ENCODE peak calls at places on chromosomes 4 and X, in nine cellular contexts. J, C, B, V, K, R, A, O and T are unnamed samples.

GRCh38 chr4:153222162-153222789 is 18.0 kb downstream of the TRIM2 start:
- DNase-seq in B (peak; percentile 34), C (peak; percentile 64), K (no peak), V (peak; percentile 66), R (peak; percentile 38), J (peak; percentile 76), A (peak; percentile 39), O (no peak), T (peak; percentile 32)

GRCh38 chrX:109839694-109840358 is 106.8 kb upstream of the ACSL4 start:
- DNase-seq in K (no peak), O (no peak), A (peak; percentile 13), C (no peak), J (no peak), B (no peak), V (peak; percentile 22), R (no peak), T (no peak)

GRCh38 chrX:115579327-115579726 is 18.4 kb downstream of the PLS3 start:
- DNase-seq in K (no peak), B (no peak), C (no peak), V (no peak), R (no peak), J (no peak), A (no peak), O (no peak), T (no peak)

GRCh38 chrX:57083143-57083542 is 38.2 kb downstream of the SPIN2B start:
- DNase-seq in R (no peak), A (no peak), J (no peak), B (no peak), C (no peak), K (no peak), V (no peak), O (no peak), T (no peak)

GRCh38 chr4:111215755-111216154 is 592.9 kb upstream of the PITX2 start:
- DNase-seq in V (no peak), K (no peak), C (no peak), B (no peak), A (no peak), R (no peak), O (no peak), J (no peak), T (no peak)

GRCh38 chr4:99002274-99002673 is 6.8 kb downstream of the METAP1 start:
- DNase-seq in C (no peak), A (no peak), R (no peak), J (no peak), O (no peak), K (no peak), B (no peak), V (no peak), T (no peak)

GRCh38 chr4:135123632-135124031 is 922.0 kb upstream of the PABPC4L start:
- DNase-seq in R (no peak), V (no peak), J (no peak), A (no peak), O (no peak), B (no peak), K (no peak), C (no peak), T (no peak)

GRCh38 chrX:54640721-54641120 is 110.7 kb downstream of the GNL3L start:
- DNase-seq in C (no peak), K (no peak), R (no peak), J (no peak), B (no peak), V (no peak), O (no peak), A (no peak), T (no peak)

GRCh38 chr4:180281726-180282125 is 1961.5 kb upstream of the TENM3 start:
- DNase-seq in J (no peak), B (no peak), C (no peak), K (no peak), A (no peak), R (no peak), O (no peak), V (no peak), T (no peak)

GRCh38 chr4:74374561-74375327 is 9.8 kb downstream of the EREG start:
- DNase-seq in K (no peak), V (peak; percentile 96), R (no peak), B (no peak), J (no peak), A (no peak), C (peak; percentile 49), O (peak; percentile 90), T (no peak)

GRCh38 chr4:8039290-8039689 is 99.6 kb upstream of the AFAP1 start:
- DNase-seq in A (no peak), V (no peak), B (no peak), R (no peak), J (no peak), C (no peak), O (no peak), K (no peak), T (no peak)

GRCh38 chrX:102548231-102548630 is 31.7 kb upstream of the TMSB15A start:
- DNase-seq in C (no peak), V (no peak), R (no peak), J (no peak), K (no peak), A (no peak), B (no peak), O (no peak), T (no peak)

GRCh38 chr4:41209187-41209586 is 5.2 kb downstream of the APBB2 start:
- DNase-seq in R (no peak), C (peak; percentile 65), A (no peak), O (no peak), J (no peak), K (no peak), B (no peak), V (no peak), T (no peak)

GRCh38 chr4:632926-633325 is 7.6 kb downstream of the PDE6B start:
- DNase-seq in B (no peak), K (no peak), A (peak; percentile 4), C (no peak), R (no peak), J (no peak), V (no peak), O (no peak), T (no peak)

GRCh38 chr4:17535906-17536305 is 20.9 kb downstream of the CLRN2 start:
- DNase-seq in A (no peak), O (no peak), J (no peak), R (no peak), C (no peak), V (no peak), B (no peak), K (no peak), T (no peak)

GRCh38 chr4:151371045-151371605 is 37.9 kb upstream of the FHIP1A start:
- DNase-seq in R (no peak), J (no peak), A (no peak), O (no peak), B (no peak), V (no peak), C (no peak), K (no peak), T (no peak)

GRCh38 chr4:176288020-176288419 is 19.0 kb upstream of the ASB5 start:
- DNase-seq in O (no peak), K (no peak), V (no peak), A (no peak), R (no peak), C (no peak), B (no peak), J (no peak), T (no peak)

GRCh38 chr4:176287546-176287945 is 18.5 kb upstream of the ASB5 start:
- DNase-seq in O (no peak), B (no peak), K (no peak), C (no peak), J (no peak), A (no peak), V (no peak), R (no peak), T (no peak)

GRCh38 chr4:176289561-176289960 is 20.5 kb upstream of the ASB5 start:
- DNase-seq in C (no peak), B (no peak), K (no peak), V (no peak), A (no peak), R (no peak), O (no peak), J (no peak), T (no peak)

GRCh38 chr4:176291748-176292147 is 22.7 kb upstream of the ASB5 start:
- DNase-seq in C (no peak), J (no peak), V (no peak), K (no peak), R (no peak), A (no peak), O (no peak), B (no peak), T (no peak)

GRCh38 chr4:176290520-176290919 is 21.5 kb upstream of the ASB5 start:
- DNase-seq in V (no peak), O (no peak), B (no peak), A (no peak), R (no peak), K (no peak), C (no peak), J (no peak), T (no peak)
- H3K4me1 ChIP-seq in V (no peaks in the 10 kb centered on the region), O (no peaks in the 10 kb centered on the region), B (no peaks in the 10 kb centered on the region), A (peaks cover 12% of the 10 kb centered on the region), R (no peaks in the 10 kb centered on the region), K (no peaks in the 10 kb centered on the region), C (no peaks in the 10 kb centered on the region), J (peaks cover 8% of the 10 kb centered on the region), T (no peaks in the 10 kb centered on the region)

GRCh38 chrX:43735957-43736356 is 79.9 kb downstream of the MAOA start:
- DNase-seq in K (no peak), A (no peak), R (no peak), O (no peak), J (no peak), C (no peak), B (no peak), V (no peak), T (no peak)
- H3K4me1 ChIP-seq in K (peaks cover 3% of the 10 kb centered on the region), A (peaks cover 8% of the 10 kb centered on the region), R (no peaks in the 10 kb centered on the region), O (no peaks in the 10 kb centered on the region), J (peaks cover 2% of the 10 kb centered on the region), C (no peaks in the 10 kb centered on the region), B (no peaks in the 10 kb centered on the region), V (no peaks in the 10 kb centered on the region), T (no peaks in the 10 kb centered on the region)

DNA sequence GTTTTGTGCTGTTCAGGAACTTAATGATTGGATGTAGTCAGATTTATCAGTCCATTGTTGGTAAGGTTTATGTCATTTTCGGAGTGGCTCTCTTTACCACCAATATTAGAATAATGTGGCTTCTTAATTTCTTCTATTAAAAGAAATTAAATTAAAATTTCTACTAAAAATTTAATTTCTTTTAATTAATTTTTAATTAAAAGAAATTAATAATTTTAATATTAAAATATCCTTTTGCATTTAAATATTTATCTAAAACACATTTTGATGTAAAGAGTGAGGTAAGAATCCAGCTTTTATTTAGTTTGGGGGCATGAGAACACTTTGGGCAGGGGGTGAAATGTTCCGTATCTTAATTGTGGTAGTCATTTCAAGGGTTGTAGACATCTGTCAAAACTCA is 15.7 kb upstream of the UFSP2 start:
- DNase-seq in C (no peak), R (no peak), V (no peak), K (no peak), O (no peak), B (no peak), J (no peak), A (no peak), T (no peak)
- H3K4me1 ChIP-seq in C (no peaks in the 10 kb centered on the region), R (no peaks in the 10 kb centered on the region), V (no peaks in the 10 kb centered on the region), K (no peaks in the 10 kb centered on the region), O (no peaks in the 10 kb centered on the region), B (no peaks in the 10 kb centered on the region), J (no peaks in the 10 kb centered on the region), A (no peaks in the 10 kb centered on the region), T (no peaks in the 10 kb centered on the region)

DNA sequence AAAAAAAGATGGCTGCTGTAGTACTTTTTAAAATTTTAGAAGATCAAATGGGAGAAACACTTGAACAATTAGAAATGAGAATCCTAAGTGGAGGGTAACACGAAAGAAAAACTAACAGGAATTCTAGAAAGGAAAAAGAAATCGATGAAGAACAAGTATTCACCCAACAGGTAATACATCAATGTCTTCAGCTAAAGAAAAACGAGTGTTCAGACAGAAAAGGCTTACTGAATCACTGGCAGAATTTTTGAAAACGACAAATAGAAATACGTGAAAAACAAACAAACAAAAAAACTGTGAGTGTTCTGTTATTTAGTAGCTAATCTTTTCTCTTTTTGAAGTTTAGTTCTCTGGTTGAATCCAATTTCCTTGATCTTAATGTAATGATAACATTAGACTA is 1.8 kb downstream of the MAD2L1 start:
- DNase-seq in B (no peak), V (no peak), J (no peak), O (no peak), C (no peak), K (no peak), A (no peak), R (no peak), T (no peak)
- H3K4me1 ChIP-seq in B (peaks cover 33% of the 10 kb centered on the region), V (peaks cover 3% of the 10 kb centered on the region), J (peaks cover 26% of the 10 kb centered on the region), O (peaks cover 21% of the 10 kb centered on the region), C (peaks cover 5% of the 10 kb centered on the region), K (peaks cover 25% of the 10 kb centered on the region), A (peaks cover 42% of the 10 kb centered on the region), R (peaks cover 30% of the 10 kb centered on the region), T (peaks cover 34% of the 10 kb centered on the region)